ENCODE peak calls at places on chromosomes 11 and 22, in five cellular contexts. V is NCI-H1105 treated with DMSO at 0.1 percent for 48 hours; U is CD8-positive, alpha-beta T cell; G is renal cortical epithelial cell; W is HL-60. M is an unnamed sample.

GRCh38 chr11:16160146-16160545 is 196.2 kb downstream of the SOX6 start:
- DNase-seq in V (no peak), U (no peak), W (no peak), G (no peak), M (no peak)

GRCh38 chr22:17913705-17914282 is 110.6 kb downstream of the MICAL3 start:
- DNase-seq in G (peak), V (no peak), U (no peak), W (no peak), M (no peak)

GRCh38 chr22:24153353-24153752 is 27.9 kb upstream of the SUSD2 start:
- DNase-seq in G (peak), V (no peak), U (peak), W (no peak), M (no peak)

GRCh38 chr11:128678017-128678416 is 15.9 kb upstream of the FLI1 start:
- DNase-seq in U (no peak), W (no peak), G (no peak), V (no peak), M (no peak)

GRCh38 chr11:79198898-79199250 is 242.0 kb downstream of the TENM4 start:
- DNase-seq in U (no peak), W (no peak), G (peak), V (no peak), M (no peak)

GRCh38 chr11:87224486-87224885 is 186.8 kb downstream of the TMEM135 start:
- DNase-seq in G (no peak), V (no peak), U (no peak), W (no peak), M (no peak)

GRCh38 chr11:19853016-19853415 is 140.4 kb downstream of the NAV2 start:
- DNase-seq in U (no peak), W (no peak), G (peak), V (no peak), M (no peak)

GRCh38 chr11:47858169-47858543 is 10.0 kb upstream of the NUP160 start:
- DNase-seq in V (no peak), G (peak), W (no peak), U (no peak), M (no peak)

GRCh38 chr22:22230438-22230837 is 14.1 kb upstream of the VPREB1 start:
- DNase-seq in G (no peak), W (no peak), V (no peak), U (no peak), M (no peak)

GRCh38 chr11:78290293-78291176 is 101.8 kb downstream of the USP35 start:
- DNase-seq in G (peak), W (peak), U (no peak), V (no peak), M (no peak)

GRCh38 chr11:36744375-36745168 is 146.5 kb upstream of the RAG2 start:
- DNase-seq in V (peak), U (no peak), G (peak), W (peak), M (no peak)

GRCh38 chr11:35274909-35275807 is 136.2 kb downstream of the CD44 start:
- DNase-seq in G (peak), U (no peak), W (no peak), V (peak), M (peak)

GRCh38 chr11:129965248-129965647 is 37.4 kb downstream of the PRDM10 start:
- DNase-seq in U (no peak), G (no peak), V (no peak), W (no peak), M (no peak)

GRCh38 chr11:2217211-2218081 is 45.8 kb upstream of the TH start:
- DNase-seq in U (no peak), G (no peak), W (no peak), V (no peak), M (no peak)

GRCh38 chr11:85086511-85087284 is 540.4 kb downstream of the DLG2 start:
- DNase-seq in V (no peak), U (no peak), G (no peak), W (no peak), M (peak)

GRCh38 chr22:31124290-31124689 is 1.5 kb downstream of the INPP5J start:
- DNase-seq in G (no peak), W (no peak), U (no peak), V (no peak), M (no peak)

GRCh38 chr11:103055174-103055890 is 36.6 kb downstream of the DCUN1D5 start:
- DNase-seq in U (no peak), V (peak), W (no peak), G (peak), M (peak)